ENCODE peak calls at places on chromosomes 7 and 10, in eight cellular contexts. P, B, X, R, V, G, Z and I are unnamed samples.

GRCh38 chr10:50620899-50621298 is 2.9 kb downstream of the SGMS1 start:
- DNase-seq in V (no peak), R (no peak), X (no peak), B (no peak), Z (no peak), P (no peak), G (no peak), I (no peak)

GRCh38 chr7:13117103-13117502 is 429.7 kb downstream of the ARL4A start:
- DNase-seq in P (no peak), B (no peak), X (no peak), V (peak), G (no peak), Z (no peak), R (no peak), I (no peak)

GRCh38 chr10:3729397-3729796 is 55.6 kb downstream of the KLF6 start:
- DNase-seq in P (no peak), V (peak), X (no peak), R (no peak), Z (peak), B (no peak), G (no peak), I (no peak)

GRCh38 chr7:98630149-98630548 is 13.1 kb downstream of the NPTX2 start:
- DNase-seq in P (no peak), G (no peak), V (no peak), Z (no peak), B (no peak), R (no peak), X (no peak), I (no peak)

GRCh38 chr10:49135575-49136313 is 1.9 kb upstream of the FAM170B start:
- DNase-seq in X (no peak), P (no peak), R (no peak), Z (no peak), V (peak), G (no peak), B (no peak), I (no peak)

GRCh38 chr10:13684252-13684791 is 97.6 kb downstream of the PRPF18 start:
- DNase-seq in G (peak), B (peak), Z (peak), R (no peak), X (no peak), P (peak), V (peak), I (peak)

GRCh38 chr10:4109469-4109868 is 324.5 kb upstream of the KLF6 start:
- DNase-seq in V (peak), P (no peak), X (no peak), B (no peak), G (no peak), Z (no peak), R (no peak), I (no peak)

GRCh38 chr10:14751576-14752330 is 22.9 kb downstream of the FAM107B start:
- DNase-seq in P (peak), R (no peak), V (peak), X (peak), B (no peak), G (peak), Z (peak), I (peak)

GRCh38 chr10:77291596-77292505 is 345.8 kb downstream of the KCNMA1 start:
- DNase-seq in B (no peak), G (no peak), P (no peak), Z (peak), X (no peak), V (no peak), R (no peak), I (no peak)

GRCh38 chr10:121310151-121310711 is 288.0 kb downstream of the FGFR2 start:
- DNase-seq in V (no peak), R (no peak), Z (no peak), G (no peak), B (no peak), X (no peak), P (no peak), I (no peak)

GRCh38 chr10:50637003-50637579 is 13.3 kb upstream of the SGMS1 start:
- DNase-seq in X (no peak), P (no peak), Z (no peak), V (peak), G (no peak), B (no peak), R (no peak), I (no peak)

GRCh38 chr10:12707461-12708185 is 293.9 kb downstream of the CCDC3 start:
- DNase-seq in X (peak), P (peak), V (peak), R (no peak), B (no peak), Z (peak), G (peak), I (no peak)

GRCh38 chr7:18177815-18178660 is 150.4 kb upstream of the PRPS1L1 start:
- DNase-seq in Z (no peak), V (peak), R (no peak), G (no peak), X (no peak), B (peak), P (no peak), I (no peak)

GRCh38 chr10:1022413-1022812 is 3.2 kb downstream of the IDI2 start:
- DNase-seq in V (no peak), G (no peak), X (no peak), Z (no peak), B (no peak), P (no peak), R (no peak), I (no peak)

GRCh38 chr10:11437391-11438241 is 173.8 kb downstream of the USP6NL start:
- DNase-seq in X (no peak), Z (no peak), B (no peak), P (no peak), G (no peak), R (no peak), V (no peak), I (no peak)

GRCh38 chr10:13294156-13294555 is 5.7 kb downstream of the PHYH start:
- DNase-seq in R (no peak), G (no peak), Z (no peak), X (no peak), P (no peak), B (no peak), V (no peak), I (no peak)

GRCh38 chr7:151238190-151238810 is 6.0 kb downstream of the CHPF2 start:
- DNase-seq in R (no peak), G (no peak), B (peak), X (no peak), V (no peak), P (no peak), Z (no peak), I (no peak)

GRCh38 chr7:55517191-55517633 is 55.1 kb downstream of the VOPP1 start:
- DNase-seq in B (no peak), X (no peak), G (no peak), R (peak), V (no peak), P (no peak), Z (no peak), I (no peak)

GRCh38 chr7:149284343-149284742 is 22.3 kb downstream of the ZNF783 start:
- DNase-seq in Z (no peak), X (no peak), B (no peak), G (no peak), P (peak), R (peak), V (no peak), I (no peak)

GRCh38 chr10:16509996-16510395 is 11.7 kb downstream of the C1QL3 start:
- DNase-seq in G (no peak), R (no peak), V (peak), B (no peak), Z (no peak), X (no peak), P (no peak), I (no peak)

GRCh38 chr10:23088609-23089008 is 6.8 kb upstream of the MSRB2 start:
- DNase-seq in R (no peak), B (no peak), Z (no peak), G (no peak), X (no peak), V (no peak), P (no peak), I (no peak)

GRCh38 chr7:55476852-55477780 is 95.2 kb downstream of the VOPP1 start:
- DNase-seq in G (no peak), B (peak), P (no peak), V (no peak), R (no peak), X (no peak), Z (no peak), I (no peak)

GRCh38 chr7:142739927-142740492 is 9.3 kb upstream of the PRSS1 start:
- DNase-seq in V (no peak), G (no peak), B (no peak), Z (no peak), X (no peak), P (no peak), R (no peak), I (no peak)

GRCh38 chr7:149815121-149815520 is 23.1 kb upstream of the ZNF862 start:
- DNase-seq in B (no peak), V (no peak), R (no peak), G (no peak), P (no peak), Z (no peak), X (no peak), I (no peak)

GRCh38 chr7:24882989-24883631 is 96.9 kb downstream of the OSBPL3 start:
- DNase-seq in Z (peak), V (peak), X (no peak), G (peak), B (no peak), P (no peak), R (no peak), I (peak)

GRCh38 chr7:157997471-157997870 is 590.2 kb downstream of the PTPRN2 start:
- DNase-seq in R (no peak), B (peak), Z (no peak), P (no peak), V (no peak), G (no peak), X (no peak), I (no peak)

GRCh38 chr7:7962851-7963250 is 5.7 kb upstream of the GLCCI1 start:
- DNase-seq in P (no peak), Z (peak), B (no peak), G (no peak), V (no peak), R (no peak), X (no peak), I (no peak)

GRCh38 chr7:44280636-44280992 is 44.8 kb downstream of the CAMK2B start:
- DNase-seq in V (no peak), B (peak), X (no peak), R (peak), P (peak), G (no peak), Z (no peak), I (no peak)

GRCh38 chr10:23230582-23230981 is 38.5 kb downstream of the PTF1A start:
- DNase-seq in V (no peak), B (no peak), R (no peak), Z (no peak), P (no peak), X (no peak), G (no peak), I (no peak)

GRCh38 chr7:55975944-55976633 is 11.7 kb downstream of the NIPSNAP2 start:
- DNase-seq in V (no peak), X (no peak), R (no peak), B (no peak), P (no peak), G (no peak), Z (no peak), I (no peak)

GRCh38 chr10:101006593-101007098 is 7.0 kb downstream of the LZTS2 start:
- DNase-seq in X (no peak), R (no peak), V (peak), B (peak), P (no peak), G (peak), Z (no peak), I (no peak)

GRCh38 chr10:91054325-91054724 is 133.4 kb upstream of the ANKRD1 start:
- DNase-seq in G (no peak), B (no peak), V (peak), Z (peak), X (no peak), P (no peak), R (no peak), I (no peak)

GRCh38 chr10:43931308-43931930 is 282.7 kb upstream of the ZNF32 start:
- DNase-seq in X (no peak), P (no peak), Z (peak), B (no peak), R (no peak), G (no peak), V (peak), I (no peak)

GRCh38 chr7:909358-910329 is 33.3 kb downstream of the GET4 start:
- DNase-seq in B (peak), P (peak), R (no peak), V (peak), G (no peak), Z (peak), X (no peak), I (peak)

GRCh38 chr10:14010083-14010551 is 320.6 kb downstream of the FRMD4A start:
- DNase-seq in Z (peak), B (no peak), P (no peak), R (no peak), G (no peak), X (no peak), V (peak), I (no peak)

GRCh38 chr10:133140417-133141143 is 19.4 kb upstream of the KNDC1 start:
- DNase-seq in X (no peak), G (peak), B (no peak), V (no peak), R (no peak), P (no peak), Z (no peak), I (no peak)

GRCh38 chr7:30322656-30323355 is 38.4 kb downstream of the ZNRF2 start:
- DNase-seq in R (no peak), Z (no peak), G (no peak), X (no peak), V (no peak), B (no peak), P (no peak), I (no peak)
- H3K4me3 ChIP-seq in R (peak), Z (no peak), G (no peak), X (no peak), V (no peak), B (peak), P (no peak), I (no peak)

GRCh38 chr7:77266162-77266807 is 66.7 kb upstream of the FGL2 start:
- DNase-seq in B (no peak), V (no peak), Z (no peak), R (no peak), P (no peak), G (no peak), X (no peak), I (no peak)

GRCh38 chr7:77271766-77272165 is 72.1 kb upstream of the FGL2 start:
- DNase-seq in Z (no peak), B (no peak), X (no peak), G (no peak), P (no peak), V (no peak), R (no peak), I (no peak)

GRCh38 chr7:77265666-77266065 is 66.0 kb upstream of the FGL2 start:
- DNase-seq in B (no peak), G (no peak), X (no peak), Z (no peak), R (no peak), P (no peak), V (no peak), I (no peak)

GRCh38 chr7:77269360-77270075 is 69.9 kb upstream of the FGL2 start:
- DNase-seq in Z (peak), X (no peak), G (no peak), P (peak), B (no peak), V (no peak), R (no peak), I (no peak)

GRCh38 chr7:77270081-77270480 is 70.5 kb upstream of the FGL2 start:
- DNase-seq in G (no peak), B (no peak), P (no peak), V (no peak), Z (no peak), X (no peak), R (no peak), I (no peak)
- H3K4me3 ChIP-seq in G (no peak), B (no peak), P (no peak), V (no peak), Z (no peak), X (no peak), R (no peak), I (no peak)

GRCh38 chr10:6665847-6666246 is 85.8 kb upstream of the PRKCQ start:
- DNase-seq in P (no peak), B (no peak), V (no peak), Z (no peak), R (peak), X (no peak), G (no peak), I (no peak)
- H3K4me3 ChIP-seq in P (no peak), B (no peak), V (no peak), Z (no peak), R (no peak), X (no peak), G (no peak), I (no peak)

GRCh38 chr7:114832906-114833595 is 88.8 kb upstream of the MDFIC start:
- DNase-seq in X (no peak), G (no peak), P (no peak), R (no peak), Z (no peak), B (no peak), V (no peak), I (no peak)
- H3K4me3 ChIP-seq in X (no peak), G (no peak), P (no peak), R (no peak), Z (no peak), B (no peak), V (no peak), I (no peak)